ENCODE peak calls at places on chromosomes 11 and 22, in eight cellular contexts. Y is pancreas; O is HCT116; U is kidney; C is OCI-LY7; X is mammary epithelial cell; A is heart left ventricle; G is CD4-positive, alpha-beta T cell. Z is an unnamed sample.

GRCh38 chr11:45665206-45665932 is at the start of gene CHST1:
- DNase-seq in O (no peak), Y (no peak), C (no peak), U (peak; percentile 86), A (peak; percentile 60), G (no peak), X (peak; percentile 11), Z (peak; percentile 41)

GRCh38 chr11:93986716-93987115 is 34.4 kb upstream of the HEPHL1 start:
- DNase-seq in C (no peak), G (no peak), U (no peak), A (no peak), X (peak; percentile 77), O (peak; percentile 8), Y (no peak), Z (peak; percentile 55)

GRCh38 chr22:38186429-38186828 is 4.8 kb upstream of the PLA2G6 start:
- DNase-seq in G (no peak), Y (no peak), U (no peak), O (no peak), A (no peak), X (no peak), C (no peak), Z (no peak)

GRCh38 chr11:30143098-30143705 is 87.6 kb upstream of the FSHB start:
- DNase-seq in A (no peak), G (no peak), O (peak; percentile 16), X (peak; percentile 17), Y (no peak), U (no peak), C (peak; percentile 49), Z (no peak)

GRCh38 chr11:73193251-73194033 is 24.6 kb upstream of the P2RY2 start:
- DNase-seq in G (no peak), C (no peak), Y (no peak), X (peak; percentile 35), U (peak; percentile 53), O (no peak), A (no peak), Z (no peak)

GRCh38 chr22:32574957-32575893 is 100.6 kb downstream of the FBXO7 start:
- DNase-seq in O (no peak), U (no peak), G (no peak), X (no peak), A (no peak), C (no peak), Y (no peak), Z (no peak)

GRCh38 chr11:112382561-112382960 is 121.9 kb upstream of the PLET1 start:
- DNase-seq in O (no peak), Y (no peak), G (no peak), C (no peak), X (no peak), U (no peak), A (no peak), Z (no peak)

GRCh38 chr11:61999141-61999975 is 31.9 kb upstream of the FTH1 start:
- DNase-seq in U (no peak), C (no peak), Y (no peak), X (peak; percentile 55), O (no peak), G (no peak), A (no peak), Z (no peak)

DNA sequence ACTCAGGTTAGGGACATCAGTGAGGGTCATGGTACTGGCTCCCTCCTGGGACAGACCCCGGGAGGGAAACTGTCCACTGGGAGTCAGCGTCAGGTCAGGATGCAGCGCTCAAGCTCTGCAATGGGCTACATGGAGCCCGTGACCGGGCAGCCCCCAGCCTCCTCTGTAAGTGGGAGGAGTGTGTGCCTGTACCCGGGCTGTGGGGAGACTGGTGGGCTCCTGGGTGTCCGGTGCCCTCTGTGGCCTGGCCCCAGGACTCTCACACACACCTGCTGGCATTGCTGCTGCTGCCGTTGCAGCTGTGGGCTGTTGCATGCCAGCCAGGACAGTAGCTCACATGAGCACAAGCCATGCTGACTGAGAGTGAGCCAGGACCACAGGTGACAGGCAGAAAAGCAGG is 630.3 kb downstream of the TBC1D22A start:
- DNase-seq in X (no peak), U (peak; percentile 51), Y (no peak), A (no peak), C (no peak), G (no peak), O (no peak), Z (no peak)
- H3K9me3 ChIP-seq in X (peaks cover 70% of the 10 kb centered on the region), U (no peaks in the 10 kb centered on the region), Y (no peaks in the 10 kb centered on the region), A (no peaks in the 10 kb centered on the region), C (no peaks in the 10 kb centered on the region), G (no peaks in the 10 kb centered on the region), O (no peaks in the 10 kb centered on the region), Z (no peaks in the 10 kb centered on the region)

GRCh38 chr11:67264260-67264659 is 2.0 kb upstream of the GRK2 start:
- DNase-seq in G (no peak), C (no peak), Y (no peak), O (no peak), U (no peak), A (no peak), X (no peak), Z (no peak)

GRCh38 chr11:67264886-67265632 is 1.2 kb upstream of the GRK2 start:
- DNase-seq in O (no peak), U (no peak), C (no peak), X (peak; percentile 74), A (no peak), G (no peak), Y (no peak), Z (no peak)

GRCh38 chr11:67261942-67262681 is 4.2 kb upstream of the GRK2 start:
- DNase-seq in G (no peak), O (no peak), Y (no peak), U (peak; percentile 65), A (no peak), C (no peak), X (no peak), Z (no peak)

GRCh38 chr11:67261635-67261941 is 4.7 kb upstream of the GRK2 start:
- DNase-seq in O (no peak), Y (no peak), G (no peak), U (no peak), A (no peak), C (no peak), X (no peak), Z (no peak)

GRCh38 chr11:67262731-67263675 is 3.3 kb upstream of the GRK2 start:
- DNase-seq in O (peak; percentile 39), U (peak; percentile 92), Y (peak; percentile 92), G (peak; percentile 64), X (peak; percentile 81), A (peak; percentile 85), C (peak; percentile 87), Z (peak; percentile 86)
- TF ChIP-seq CTCF in O (peak; percentile 83), U (peak; percentile 72), Y (peak; percentile 76), G (peak; percentile 84), X (peak; percentile 84), A (peak; percentile 82), C (peak; percentile 96), Z (peak; percentile 74)

GRCh38 chr11:55457641-55458040 is 89.9 kb downstream of the OR4A15 start:
- DNase-seq in A (no peak), C (no peak), G (no peak), U (no peak), Y (no peak), X (no peak), O (no peak), Z (no peak)
- H3K9me3 ChIP-seq in A (no peaks in the 10 kb centered on the region), C (peaks cover 5% of the 10 kb centered on the region), G (no peaks in the 10 kb centered on the region), U (peaks cover 2% of the 10 kb centered on the region), Y (no peaks in the 10 kb centered on the region), X (peaks cover 10% of the 10 kb centered on the region), O (peaks cover 11% of the 10 kb centered on the region), Z (no peaks in the 10 kb centered on the region)

GRCh38 chr11:117704416-117705150 is 92.4 kb downstream of the DSCAML1 start:
- DNase-seq in X (peak; percentile 3), G (no peak), Y (no peak), C (no peak), A (no peak), O (no peak), U (no peak), Z (no peak)

GRCh38 chr11:117701781-117702180 is 95.2 kb downstream of the DSCAML1 start:
- DNase-seq in U (no peak), A (no peak), C (no peak), O (no peak), G (no peak), Y (no peak), X (no peak), Z (no peak)

GRCh38 chr11:117700551-117700950 is 96.5 kb downstream of the DSCAML1 start:
- DNase-seq in U (no peak), A (no peak), X (no peak), G (no peak), C (no peak), O (no peak), Y (no peak), Z (no peak)

GRCh38 chr11:117705866-117706265 is 91.2 kb downstream of the DSCAML1 start:
- DNase-seq in A (no peak), C (no peak), Y (no peak), X (no peak), O (no peak), U (no peak), G (no peak), Z (no peak)

DNA sequence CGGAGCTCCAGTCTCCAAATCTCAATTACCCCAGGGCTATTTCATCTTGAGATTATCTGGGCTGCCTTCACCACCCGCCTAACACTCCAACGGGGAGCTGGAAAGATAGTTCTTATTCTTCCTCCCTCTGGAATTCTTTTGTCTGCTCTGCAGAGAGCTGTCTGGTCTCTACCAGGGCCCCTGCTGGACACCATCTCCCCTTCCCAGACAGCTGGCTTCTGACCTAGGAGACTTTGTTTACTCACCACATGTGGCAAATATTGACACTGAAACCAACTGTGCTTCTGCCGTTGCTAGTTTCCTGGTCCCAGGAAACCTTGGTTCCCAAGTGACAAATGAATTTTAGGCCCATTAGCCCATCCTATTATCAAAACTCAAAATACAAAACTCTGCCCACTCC is 93.8 kb downstream of the DSCAML1 start:
- DNase-seq in O (no peak), A (no peak), U (no peak), G (no peak), X (no peak), Y (no peak), C (no peak), Z (no peak)
- TF ChIP-seq CTCF in O (no peak), A (no peak), U (no peak), G (no peak), X (no peak), Y (no peak), C (no peak), Z (no peak)

DNA sequence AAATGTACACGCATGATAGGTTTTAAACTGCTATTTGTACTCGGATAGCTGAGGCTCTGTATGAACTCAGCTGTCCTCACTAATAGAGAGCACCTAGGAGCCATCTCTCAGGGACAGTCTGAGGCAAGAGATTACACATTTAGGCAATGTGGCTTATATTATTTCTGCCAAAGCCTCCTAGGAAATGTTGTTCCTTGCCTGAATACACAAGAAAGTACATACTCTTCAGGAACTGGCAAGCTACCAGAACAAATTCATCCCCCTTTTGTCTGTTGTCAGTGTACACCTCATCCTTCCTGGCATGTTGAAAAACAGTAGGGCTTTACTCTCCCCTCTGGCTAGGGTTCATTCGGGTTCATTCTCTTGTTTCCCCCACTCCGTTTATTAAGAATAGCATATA is 616.0 kb upstream of the FAT3 start:
- DNase-seq in Y (no peak), G (no peak), C (no peak), O (no peak), U (no peak), A (no peak), X (no peak), Z (no peak)
- H3K9me3 ChIP-seq in Y (no peaks in the 10 kb centered on the region), G (peaks cover 6% of the 10 kb centered on the region), C (no peaks in the 10 kb centered on the region), O (peaks cover 15% of the 10 kb centered on the region), U (no peaks in the 10 kb centered on the region), A (no peaks in the 10 kb centered on the region), X (no peaks in the 10 kb centered on the region), Z (no peaks in the 10 kb centered on the region)